ENCODE peak calls at places on chromosome 4, in seven cellular contexts. B, T, O, J, Z, R and A are unnamed samples.
A peak's percentile ranks its signal among the peaks of the same experiment; 100 is the strongest.

GRCh38 chr4:81405900-81406401 is 65.8 kb downstream of the RASGEF1B start:
- DNase-seq in R (peak; percentile 41), B (peak; percentile 73), Z (no peak), O (peak; percentile 41), T (no peak), J (peak; percentile 60), A (no peak)

GRCh38 chr4:7894677-7895181 is 44.9 kb downstream of the AFAP1 start:
- DNase-seq in O (no peak), T (no peak), B (no peak), Z (peak; percentile 53), J (no peak), R (no peak), A (no peak)

GRCh38 chr4:92182006-92182735 is 121.6 kb upstream of the GRID2 start:
- DNase-seq in O (no peak), B (no peak), Z (no peak), J (no peak), R (no peak), T (no peak), A (no peak)

GRCh38 chr4:88446124-88446523 is 10.8 kb upstream of the HERC5 start:
- DNase-seq in B (no peak), O (no peak), R (no peak), Z (no peak), J (no peak), T (no peak), A (no peak)

GRCh38 chr4:107757860-107758476 is 37.9 kb upstream of the PAPSS1 start:
- DNase-seq in Z (no peak), R (no peak), O (no peak), J (peak; percentile 33), T (no peak), B (peak; percentile 23), A (no peak)

GRCh38 chr4:141210168-141210567 is 10.5 kb upstream of the ZNF330 start:
- DNase-seq in O (no peak), Z (no peak), J (no peak), T (no peak), R (no peak), B (no peak), A (no peak)

GRCh38 chr4:6730603-6731300 is 14.8 kb downstream of the BLOC1S4 start:
- DNase-seq in B (no peak), J (no peak), Z (peak; percentile 85), T (no peak), O (no peak), R (no peak), A (no peak)

GRCh38 chr4:108072300-108072699 is 82.6 kb downstream of the HADH start:
- DNase-seq in O (no peak), R (no peak), T (no peak), Z (no peak), J (peak; percentile 24), B (no peak), A (no peak)

GRCh38 chr4:166143227-166143626 is 270.2 kb downstream of the TLL1 start:
- DNase-seq in T (no peak), R (no peak), B (no peak), O (no peak), J (no peak), Z (no peak), A (no peak)

GRCh38 chr4:185638548-185639301 is 103.4 kb upstream of the PDLIM3 start:
- DNase-seq in Z (no peak), B (no peak), T (no peak), R (no peak), O (no peak), J (no peak), A (no peak)

GRCh38 chr4:47287735-47288134 is 175.8 kb downstream of the COMMD8 start:
- DNase-seq in T (no peak), O (no peak), Z (no peak), J (peak; percentile 5), B (peak; percentile 22), R (no peak), A (no peak)

GRCh38 chr4:76035799-76036389 is at the start of gene CXCL11:
- DNase-seq in T (no peak), O (no peak), R (no peak), J (no peak), Z (no peak), B (no peak), A (no peak)

GRCh38 chr4:16969696-16970135 is 71.3 kb upstream of the LDB2 start:
- DNase-seq in T (no peak), B (peak; percentile 53), J (no peak), Z (no peak), O (no peak), R (no peak), A (peak; percentile 67)

GRCh38 chr4:169604903-169605331 is 7.5 kb downstream of the NEK1 start:
- DNase-seq in Z (no peak), J (no peak), R (no peak), B (no peak), O (no peak), T (no peak), A (no peak)

GRCh38 chr4:137536789-137537561 is 4.7 kb upstream of the PCDH18 start:
- DNase-seq in T (no peak), O (no peak), J (no peak), Z (no peak), R (no peak), B (no peak), A (no peak)

GRCh38 chr4:10008208-10009005 is 12.9 kb downstream of the SLC2A9 start:
- DNase-seq in R (no peak), O (no peak), Z (no peak), J (no peak), B (no peak), T (no peak), A (no peak)

GRCh38 chr4:158786155-158786581 is 17.3 kb downstream of the FNIP2 start:
- DNase-seq in R (no peak), J (no peak), O (no peak), B (no peak), Z (no peak), T (no peak), A (no peak)

GRCh38 chr4:25552580-25553271 is 102.9 kb upstream of the SLC34A2 start:
- DNase-seq in B (no peak), Z (peak; percentile 80), T (no peak), J (no peak), R (peak; percentile 12), O (no peak), A (no peak)

GRCh38 chr4:7166286-7166685 is 26.1 kb upstream of the SORCS2 start:
- DNase-seq in O (no peak), B (no peak), R (no peak), J (no peak), Z (peak; percentile 54), T (no peak), A (peak; percentile 2)

GRCh38 chr4:43564601-43565000 is 672.1 kb downstream of the GRXCR1 start:
- DNase-seq in O (no peak), Z (no peak), B (no peak), R (no peak), J (no peak), T (no peak), A (no peak)

GRCh38 chr4:16608123-16608522 is 290.3 kb downstream of the LDB2 start:
- DNase-seq in R (no peak), O (no peak), T (no peak), Z (no peak), J (no peak), B (no peak), A (no peak)

GRCh38 chr4:168811793-168812651 is 198.0 kb downstream of the CBR4 start:
- DNase-seq in R (no peak), Z (no peak), T (no peak), O (no peak), B (peak; percentile 40), J (no peak), A (peak; percentile 74)

GRCh38 chr4:34193451-34194154 is 2050.7 kb downstream of the ARAP2 start:
- DNase-seq in O (no peak), Z (no peak), J (no peak), T (no peak), B (no peak), R (no peak), A (no peak)

GRCh38 chr4:129950217-129950616 is 854.3 kb downstream of the C4orf33 start:
- DNase-seq in T (no peak), Z (no peak), O (no peak), J (no peak), B (no peak), R (no peak), A (no peak)

GRCh38 chr4:80155286-80155982 is 41.9 kb upstream of the PRDM8 start:
- DNase-seq in R (no peak), J (no peak), O (no peak), Z (no peak), T (no peak), B (no peak), A (no peak)

GRCh38 chr4:2809610-2810180 is 16.8 kb downstream of the SH3BP2 start:
- DNase-seq in R (peak; percentile 39), O (no peak), J (no peak), T (no peak), Z (no peak), B (no peak), A (no peak)

GRCh38 chr4:138938371-138938699 is 77.2 kb upstream of the NOCT start:
- DNase-seq in B (peak; percentile 20), O (no peak), Z (no peak), R (no peak), J (peak; percentile 25), T (no peak), A (no peak)

GRCh38 chr4:128859887-128860774 is 50.6 kb downstream of the JADE1 start:
- DNase-seq in R (no peak), Z (no peak), T (no peak), B (peak; percentile 55), O (no peak), J (no peak), A (no peak)

GRCh38 chr4:129218355-129218754 is 122.4 kb downstream of the C4orf33 start:
- DNase-seq in Z (no peak), J (peak; percentile 36), R (peak; percentile 25), T (no peak), B (no peak), O (peak; percentile 7), A (no peak)